ENCODE peak calls at places on chromosomes 13 and 19, in six cellular contexts. One of them, this sample, is unnamed.

GRCh38 chr13:81406022-81406421 is 1065.1 kb upstream of the SPRY2 start:
- DNase-seq in left lung: no peak
- DNase-seq in NCI-H187: no peak
- DNase-seq in activated CD4-positive, alpha-beta T cell treated with anti-CD3 and anti-CD28 coated beads for 24 hours: no peak
- DNase-seq in NCI-H2029: no peak
- DNase-seq in stimulated activated CD4-positive, alpha-beta T cell treated with anti-CD3 and anti-CD28 coated beads, Interleukin-4, amount 100 ng/mL, for 24 hours: no peak
- DNase-seq in this sample: no peak

GRCh38 chr13:28822161-28822560 is 2.0 kb downstream of the MTUS2 start:
- DNase-seq in NCI-H2029: no peak
- DNase-seq in left lung: no peak
- DNase-seq in activated CD4-positive, alpha-beta T cell treated with anti-CD3 and anti-CD28 coated beads for 24 hours: no peak
- DNase-seq in stimulated activated CD4-positive, alpha-beta T cell treated with anti-CD3 and anti-CD28 coated beads, Interleukin-4, amount 100 ng/mL, for 24 hours: no peak
- DNase-seq in NCI-H187: no peak
- DNase-seq in this sample: no peak

GRCh38 chr19:38308006-38308766 is 4.1 kb downstream of the C19orf33 start:
- DNase-seq in left lung: no peak
- DNase-seq in NCI-H187: no peak
- DNase-seq in activated CD4-positive, alpha-beta T cell treated with anti-CD3 and anti-CD28 coated beads for 24 hours: no peak
- DNase-seq in stimulated activated CD4-positive, alpha-beta T cell treated with anti-CD3 and anti-CD28 coated beads, Interleukin-4, amount 100 ng/mL, for 24 hours: no peak
- DNase-seq in NCI-H2029: no peak
- DNase-seq in this sample: no peak

GRCh38 chr13:99484405-99484981 is 16.8 kb upstream of the TM9SF2 start:
- DNase-seq in NCI-H187: no peak
- DNase-seq in left lung: no peak
- DNase-seq in activated CD4-positive, alpha-beta T cell treated with anti-CD3 and anti-CD28 coated beads for 24 hours: no peak
- DNase-seq in stimulated activated CD4-positive, alpha-beta T cell treated with anti-CD3 and anti-CD28 coated beads, Interleukin-4, amount 100 ng/mL, for 24 hours: no peak
- DNase-seq in NCI-H2029: no peak
- DNase-seq in this sample: no peak

GRCh38 chr19:37931941-37932655 is 25.1 kb downstream of the SIPA1L3 start:
- DNase-seq in NCI-H2029: peak
- DNase-seq in stimulated activated CD4-positive, alpha-beta T cell treated with anti-CD3 and anti-CD28 coated beads, Interleukin-4, amount 100 ng/mL, for 24 hours: no peak
- DNase-seq in NCI-H187: peak
- DNase-seq in activated CD4-positive, alpha-beta T cell treated with anti-CD3 and anti-CD28 coated beads for 24 hours: no peak
- DNase-seq in left lung: peak
- DNase-seq in this sample: peak

GRCh38 chr13:95360464-95361097 is 59.3 kb upstream of the ABCC4 start:
- DNase-seq in NCI-H2029: no peak
- DNase-seq in NCI-H187: no peak
- DNase-seq in left lung: no peak
- DNase-seq in stimulated activated CD4-positive, alpha-beta T cell treated with anti-CD3 and anti-CD28 coated beads, Interleukin-4, amount 100 ng/mL, for 24 hours: no peak
- DNase-seq in activated CD4-positive, alpha-beta T cell treated with anti-CD3 and anti-CD28 coated beads for 24 hours: no peak
- DNase-seq in this sample: no peak

GRCh38 chr19:48830088-48830487 is 6.2 kb downstream of the HSD17B14 start:
- DNase-seq in left lung: no peak
- DNase-seq in NCI-H2029: no peak
- DNase-seq in stimulated activated CD4-positive, alpha-beta T cell treated with anti-CD3 and anti-CD28 coated beads, Interleukin-4, amount 100 ng/mL, for 24 hours: no peak
- DNase-seq in NCI-H187: no peak
- DNase-seq in activated CD4-positive, alpha-beta T cell treated with anti-CD3 and anti-CD28 coated beads for 24 hours: no peak
- DNase-seq in this sample: no peak

GRCh38 chr13:81609335-81609734 is 1268.4 kb upstream of the SPRY2 start:
- DNase-seq in NCI-H2029: no peak
- DNase-seq in activated CD4-positive, alpha-beta T cell treated with anti-CD3 and anti-CD28 coated beads for 24 hours: no peak
- DNase-seq in NCI-H187: no peak
- DNase-seq in left lung: no peak
- DNase-seq in stimulated activated CD4-positive, alpha-beta T cell treated with anti-CD3 and anti-CD28 coated beads, Interleukin-4, amount 100 ng/mL, for 24 hours: no peak
- DNase-seq in this sample: no peak

GRCh38 chr19:43780706-43781525 is at the start of gene KCNN4:
- DNase-seq in activated CD4-positive, alpha-beta T cell treated with anti-CD3 and anti-CD28 coated beads for 24 hours: peak
- DNase-seq in NCI-H187: no peak
- DNase-seq in stimulated activated CD4-positive, alpha-beta T cell treated with anti-CD3 and anti-CD28 coated beads, Interleukin-4, amount 100 ng/mL, for 24 hours: peak
- DNase-seq in NCI-H2029: no peak
- DNase-seq in left lung: peak
- DNase-seq in this sample: peak

GRCh38 chr13:71770710-71771109 is 96.3 kb downstream of the DACH1 start:
- DNase-seq in NCI-H2029: no peak
- DNase-seq in stimulated activated CD4-positive, alpha-beta T cell treated with anti-CD3 and anti-CD28 coated beads, Interleukin-4, amount 100 ng/mL, for 24 hours: no peak
- DNase-seq in NCI-H187: no peak
- DNase-seq in activated CD4-positive, alpha-beta T cell treated with anti-CD3 and anti-CD28 coated beads for 24 hours: no peak
- DNase-seq in left lung: no peak
- DNase-seq in this sample: no peak

GRCh38 chr19:12985049-12985776 is 10.1 kb upstream of the NFIX start:
- DNase-seq in NCI-H187: no peak
- DNase-seq in stimulated activated CD4-positive, alpha-beta T cell treated with anti-CD3 and anti-CD28 coated beads, Interleukin-4, amount 100 ng/mL, for 24 hours: no peak
- DNase-seq in NCI-H2029: no peak
- DNase-seq in activated CD4-positive, alpha-beta T cell treated with anti-CD3 and anti-CD28 coated beads for 24 hours: no peak
- DNase-seq in left lung: no peak
- DNase-seq in this sample: no peak

GRCh38 chr19:6362351-6362801 is 1.0 kb downstream of the CLPP start:
- DNase-seq in activated CD4-positive, alpha-beta T cell treated with anti-CD3 and anti-CD28 coated beads for 24 hours: no peak
- DNase-seq in stimulated activated CD4-positive, alpha-beta T cell treated with anti-CD3 and anti-CD28 coated beads, Interleukin-4, amount 100 ng/mL, for 24 hours: peak
- DNase-seq in NCI-H187: no peak
- DNase-seq in left lung: no peak
- DNase-seq in NCI-H2029: no peak
- DNase-seq in this sample: no peak